ENCODE peak calls at places on chromosomes 12 and 14, in six cellular contexts. I is CD4-positive, CD25-positive, alpha-beta regulatory T cell; E is psoas muscle; K is transverse colon; F is WERI-Rb-1; Z is adipocyte. A is an unnamed sample.

GRCh38 chr14:56760164-56760914 is 49.9 kb downstream of the OTX2 start:
- DNase-seq in I (no peak), E (no peak), K (no peak), F (peak; percentile 74), Z (no peak), A (no peak)

GRCh38 chr14:38111046-38111445 is 96.7 kb upstream of the SSTR1 start:
- DNase-seq in I (no peak), E (no peak), K (no peak), F (no peak), Z (no peak), A (no peak)

GRCh38 chr12:31260840-31261239 is 65.1 kb downstream of the SINHCAF start:
- DNase-seq in I (no peak), E (no peak), K (no peak), F (no peak), Z (no peak), A (no peak)

GRCh38 chr12:79691299-79692248 is 810 bp upstream of the PAWR start:
- DNase-seq in I (no peak), E (no peak), K (peak; percentile 32), F (no peak), Z (peak; percentile 65), A (no peak)

GRCh38 chr12:75908961-75909699 is 122.4 kb downstream of the PHLDA1 start:
- DNase-seq in I (no peak), E (peak; percentile 57), K (peak; percentile 37), F (no peak), Z (peak; percentile 85), A (peak; percentile 71)

GRCh38 chr12:51240971-51241370 is 2.3 kb downstream of the DAZAP2 start:
- DNase-seq in I (no peak), E (no peak), K (no peak), F (no peak), Z (peak; percentile 28), A (no peak)

GRCh38 chr14:74975059-74975810 is 19.8 kb upstream of the PGF start:
- DNase-seq in I (no peak), E (peak; percentile 89), K (peak; percentile 47), F (no peak), Z (no peak), A (peak; percentile 71)

GRCh38 chr14:74038015-74038859 is 19.1 kb downstream of the BBOF1 start:
- DNase-seq in I (no peak), E (no peak), K (no peak), F (no peak), Z (peak; percentile 81), A (no peak)

GRCh38 chr14:61585598-61586538 is 109.4 kb upstream of the HIF1A start:
- DNase-seq in I (no peak), E (peak; percentile 68), K (peak; percentile 58), F (no peak), Z (peak; percentile 79), A (peak; percentile 72)

GRCh38 chr12:115840159-115840558 is 437.3 kb downstream of the MED13L start:
- DNase-seq in I (no peak), E (no peak), K (no peak), F (no peak), Z (no peak), A (no peak)

GRCh38 chr14:87304404-87304803 is 688.6 kb downstream of the GALC start:
- DNase-seq in I (no peak), E (no peak), K (no peak), F (no peak), Z (no peak), A (no peak)

DNA sequence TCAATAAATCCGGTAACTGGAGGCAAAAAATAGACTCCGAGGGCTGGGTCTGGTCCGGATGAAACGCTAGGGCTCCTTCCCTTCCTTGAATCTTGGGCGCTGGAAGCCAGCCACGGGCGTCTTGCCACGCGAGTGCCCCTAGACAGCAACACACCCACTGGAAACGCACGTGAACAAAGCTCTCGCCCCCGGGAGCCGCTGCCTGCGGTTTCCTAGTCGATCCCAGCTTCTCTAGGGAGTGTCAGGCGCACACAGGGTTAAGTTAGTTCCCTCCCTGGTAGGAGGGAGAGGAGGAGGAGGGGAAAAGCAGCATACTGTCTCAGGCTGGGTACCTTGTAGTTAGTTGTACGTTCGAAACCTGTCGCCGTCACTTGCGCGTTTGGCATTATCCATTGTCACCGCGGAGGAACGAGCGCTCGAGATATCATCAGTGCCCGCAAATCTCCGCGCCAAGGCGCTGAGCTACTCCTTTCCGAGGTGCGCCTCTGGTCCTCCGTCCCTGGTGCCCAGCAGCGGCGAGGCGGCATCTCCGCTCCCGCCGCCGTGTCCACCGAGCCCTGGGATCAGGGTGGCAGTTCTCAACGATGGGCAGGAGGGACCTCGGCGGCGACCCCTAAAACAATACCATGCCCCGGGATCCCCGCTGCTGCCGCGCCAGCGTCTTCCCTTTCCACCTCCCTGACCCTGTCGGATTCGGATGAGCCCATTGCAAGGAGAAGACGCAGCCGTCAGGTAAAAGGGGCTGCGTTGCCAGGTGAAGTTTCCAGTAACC is at the start of gene FLRT2:
- DNase-seq in I (no peak), E (peak; percentile 61), K (no peak), F (peak; percentile 30), Z (peak; percentile 89), A (peak; percentile 83)
- H3K9me3 ChIP-seq in I (no peaks in the 10 kb centered on the region), E (no peaks in the 10 kb centered on the region), K (no peaks in the 10 kb centered on the region), F (no peaks in the 10 kb centered on the region), Z (no peaks in the 10 kb centered on the region), A (no peaks in the 10 kb centered on the region)

GRCh38 chr14:20794644-20795369 is 7.8 kb downstream of the RNASE1 start:
- DNase-seq in I (no peak), E (no peak), K (no peak), F (no peak), Z (no peak), A (no peak)
- H3K9me3 ChIP-seq in I (no peaks in the 10 kb centered on the region), E (no peaks in the 10 kb centered on the region), K (no peaks in the 10 kb centered on the region), F (no peaks in the 10 kb centered on the region), Z (no peaks in the 10 kb centered on the region), A (no peaks in the 10 kb centered on the region)

DNA sequence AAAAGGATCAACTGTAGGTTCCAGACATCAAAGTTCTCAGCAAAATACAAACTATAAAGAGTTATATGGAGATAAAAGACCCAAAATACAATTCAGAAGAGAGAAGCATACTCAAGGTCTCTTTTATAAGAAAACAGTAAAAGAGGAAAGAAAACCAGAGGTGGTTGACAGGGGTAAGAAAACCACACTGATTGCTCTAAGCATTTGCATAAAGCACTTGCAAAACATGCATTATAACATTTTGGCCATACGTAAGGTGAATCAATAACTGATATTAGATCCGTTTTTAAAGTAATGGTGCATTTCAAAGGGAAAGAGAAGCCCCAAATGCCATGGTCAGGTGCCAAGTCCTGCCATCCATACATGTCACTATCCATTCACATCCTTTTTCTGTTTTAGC is 5.9 kb downstream of the DDHD1 start:
- DNase-seq in I (no peak), E (no peak), K (no peak), F (no peak), Z (no peak), A (no peak)
- H3K9me3 ChIP-seq in I (peaks cover 11% of the 10 kb centered on the region), E (no peaks in the 10 kb centered on the region), K (no peaks in the 10 kb centered on the region), F (no peaks in the 10 kb centered on the region), Z (no peaks in the 10 kb centered on the region), A (no peaks in the 10 kb centered on the region)

GRCh38 chr12:34304001-34304400 is 281.7 kb downstream of the ALG10 start:
- DNase-seq in I (no peak), E (no peak), K (no peak), F (no peak), Z (no peak), A (no peak)

GRCh38 chr12:34301251-34302130 is 279.2 kb downstream of the ALG10 start:
- DNase-seq in I (no peak), E (no peak), K (no peak), F (no peak), Z (no peak), A (no peak)

GRCh38 chr12:34300376-34301250 is 278.3 kb downstream of the ALG10 start:
- DNase-seq in I (no peak), E (no peak), K (no peak), F (no peak), Z (no peak), A (no peak)

GRCh38 chr12:34303091-34303870 is 281.0 kb downstream of the ALG10 start:
- DNase-seq in I (no peak), E (no peak), K (no peak), F (no peak), Z (no peak), A (no peak)

GRCh38 chr12:34302131-34302885 is 280.0 kb downstream of the ALG10 start:
- DNase-seq in I (no peak), E (no peak), K (no peak), F (no peak), Z (no peak), A (no peak)
- H3K9me3 ChIP-seq in I (peaks cover 79% of the 10 kb centered on the region), E (no peaks in the 10 kb centered on the region), K (peaks cover 6% of the 10 kb centered on the region), F (no peaks in the 10 kb centered on the region), Z (no peaks in the 10 kb centered on the region), A (peaks cover 3% of the 10 kb centered on the region)

DNA sequence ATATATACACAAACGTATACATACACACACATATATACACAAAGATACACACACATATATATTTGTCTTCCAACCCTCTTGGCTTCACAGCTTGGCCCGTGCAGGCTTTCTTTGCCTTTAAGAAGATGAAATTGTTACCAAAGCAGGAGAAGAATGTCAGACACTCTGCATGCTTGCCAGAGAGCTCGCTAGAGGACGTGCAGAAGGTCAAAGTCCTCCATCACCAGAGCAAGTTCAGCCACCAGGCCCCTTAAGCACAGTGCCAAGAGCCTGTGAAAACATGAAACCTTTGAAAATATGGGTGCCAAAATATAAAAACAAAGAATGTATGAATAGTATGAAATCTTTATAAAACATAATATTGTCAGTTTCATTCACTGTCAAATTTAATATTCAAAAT is 14.9 kb upstream of the MCRS1 start:
- DNase-seq in I (no peak), E (no peak), K (no peak), F (no peak), Z (peak; percentile 56), A (no peak)
- H3K9me3 ChIP-seq in I (no peaks in the 10 kb centered on the region), E (no peaks in the 10 kb centered on the region), K (no peaks in the 10 kb centered on the region), F (no peaks in the 10 kb centered on the region), Z (no peaks in the 10 kb centered on the region), A (no peaks in the 10 kb centered on the region)

GRCh38 chr12:65539062-65539461 is 260.6 kb downstream of the MSRB3 start:
- DNase-seq in I (no peak), E (no peak), K (no peak), F (no peak), Z (no peak), A (no peak)
- H3K9me3 ChIP-seq in I (no peaks in the 10 kb centered on the region), E (peaks cover 14% of the 10 kb centered on the region), K (peaks cover 10% of the 10 kb centered on the region), F (peaks cover 5% of the 10 kb centered on the region), Z (peaks cover 35% of the 10 kb centered on the region), A (no peaks in the 10 kb centered on the region)

GRCh38 chr12:57841445-57841844 is 5.1 kb downstream of the CTDSP2 start:
- DNase-seq in I (no peak), E (no peak), K (no peak), F (no peak), Z (no peak), A (no peak)
- H3K9me3 ChIP-seq in I (no peaks in the 10 kb centered on the region), E (no peaks in the 10 kb centered on the region), K (no peaks in the 10 kb centered on the region), F (no peaks in the 10 kb centered on the region), Z (no peaks in the 10 kb centered on the region), A (no peaks in the 10 kb centered on the region)

GRCh38 chr14:68191567-68192321 is 372.2 kb downstream of the RAD51B start:
- DNase-seq in I (no peak), E (no peak), K (no peak), F (no peak), Z (no peak), A (no peak)
- H3K9me3 ChIP-seq in I (no peaks in the 10 kb centered on the region), E (no peaks in the 10 kb centered on the region), K (no peaks in the 10 kb centered on the region), F (no peaks in the 10 kb centered on the region), Z (no peaks in the 10 kb centered on the region), A (no peaks in the 10 kb centered on the region)

GRCh38 chr12:42285431-42285830 is 40.5 kb downstream of the ZCRB1 start:
- DNase-seq in I (no peak), E (no peak), K (no peak), F (no peak), Z (no peak), A (no peak)
- H3K9me3 ChIP-seq in I (no peaks in the 10 kb centered on the region), E (no peaks in the 10 kb centered on the region), K (no peaks in the 10 kb centered on the region), F (no peaks in the 10 kb centered on the region), Z (no peaks in the 10 kb centered on the region), A (no peaks in the 10 kb centered on the region)

GRCh38 chr14:46417066-46417465 is 234.5 kb downstream of the RPL10L start:
- DNase-seq in I (no peak), E (no peak), K (no peak), F (no peak), Z (no peak), A (no peak)
- H3K9me3 ChIP-seq in I (no peaks in the 10 kb centered on the region), E (peaks cover 8% of the 10 kb centered on the region), K (peaks cover 8% of the 10 kb centered on the region), F (peaks cover 7% of the 10 kb centered on the region), Z (peaks cover 18% of the 10 kb centered on the region), A (no peaks in the 10 kb centered on the region)